ENCODE peak calls at places on chromosomes 2 and 18, in six cellular contexts. One of them, this sample, is unnamed.
A peak's percentile ranks its signal among the peaks of the same experiment; 100 is the strongest.

GRCh38 chr18:76980663-76981387 is 151.8 kb downstream of the MBP start:
- DNase-seq in H1: no peak
- DNase-seq in HepG2: no peak
- DNase-seq in GM12891: no peak
- DNase-seq in GM12878: peak; percentile 38
- DNase-seq in K562: no peak
- DNase-seq in this sample: no peak

GRCh38 chr2:150710916-150711315 is 223.4 kb upstream of the RND3 start:
- DNase-seq in GM12891: no peak
- DNase-seq in HepG2: no peak
- DNase-seq in K562: no peak
- DNase-seq in GM12878: no peak
- DNase-seq in H1: no peak
- DNase-seq in this sample: no peak

GRCh38 chr18:13811993-13812392 is 12.0 kb upstream of the MC5R start:
- DNase-seq in HepG2: peak; percentile 10
- DNase-seq in GM12878: no peak
- DNase-seq in H1: no peak
- DNase-seq in K562: peak; percentile 26
- DNase-seq in GM12891: no peak
- DNase-seq in this sample: no peak

GRCh38 chr2:56522605-56523089 is 338.9 kb downstream of the CCDC85A start:
- DNase-seq in HepG2: no peak
- DNase-seq in H1: no peak
- DNase-seq in GM12878: no peak
- DNase-seq in K562: no peak
- DNase-seq in GM12891: no peak
- DNase-seq in this sample: no peak

GRCh38 chr2:108855194-108855593 is 68.6 kb downstream of the CCDC138 start:
- DNase-seq in GM12891: no peak
- DNase-seq in H1: no peak
- DNase-seq in GM12878: no peak
- DNase-seq in HepG2: peak; percentile 23
- DNase-seq in K562: no peak
- DNase-seq in this sample: no peak

GRCh38 chr18:77012751-77013550 is 119.6 kb downstream of the MBP start:
- DNase-seq in HepG2: no peak
- DNase-seq in GM12878: no peak
- DNase-seq in H1: no peak
- DNase-seq in K562: no peak
- DNase-seq in GM12891: no peak
- DNase-seq in this sample: no peak

GRCh38 chr2:196589429-196589828 is 50.1 kb upstream of the CCDC150 start:
- DNase-seq in HepG2: no peak
- DNase-seq in GM12891: no peak
- DNase-seq in K562: no peak
- DNase-seq in H1: no peak
- DNase-seq in GM12878: no peak
- DNase-seq in this sample: no peak

GRCh38 chr2:47339745-47340541 is 63.0 kb upstream of the MSH2 start:
- DNase-seq in K562: no peak
- DNase-seq in HepG2: peak; percentile 58
- DNase-seq in GM12891: no peak
- DNase-seq in GM12878: no peak
- DNase-seq in H1: no peak
- DNase-seq in this sample: no peak

GRCh38 chr2:67379048-67379447 is 18.1 kb upstream of the ETAA1 start:
- DNase-seq in K562: no peak
- DNase-seq in HepG2: no peak
- DNase-seq in GM12891: no peak
- DNase-seq in GM12878: no peak
- DNase-seq in H1: no peak
- DNase-seq in this sample: no peak

GRCh38 chr18:50638623-50639398 is 78.9 kb downstream of the MAPK4 start:
- DNase-seq in H1: no peak
- DNase-seq in HepG2: no peak
- DNase-seq in GM12891: no peak
- DNase-seq in GM12878: no peak
- DNase-seq in K562: no peak
- DNase-seq in this sample: no peak

GRCh38 chr2:177535968-177536514 is 143.5 kb downstream of the AGPS start:
- DNase-seq in HepG2: no peak
- DNase-seq in GM12891: no peak
- DNase-seq in GM12878: no peak
- DNase-seq in K562: no peak
- DNase-seq in H1: no peak
- DNase-seq in this sample: no peak

GRCh38 chr2:31337197-31337596 is 77.3 kb downstream of the XDH start:
- DNase-seq in GM12891: no peak
- DNase-seq in K562: no peak
- DNase-seq in GM12878: no peak
- DNase-seq in HepG2: no peak
- DNase-seq in H1: no peak
- DNase-seq in this sample: no peak

GRCh38 chr2:240210198-240210965 is 69.9 kb upstream of the OTOS start:
- DNase-seq in GM12891: no peak
- DNase-seq in GM12878: no peak
- DNase-seq in H1: no peak
- DNase-seq in HepG2: no peak
- DNase-seq in K562: no peak
- DNase-seq in this sample: no peak

GRCh38 chr2:216756435-216756834 is 61.1 kb upstream of the IGFBP5 start:
- DNase-seq in K562: no peak
- DNase-seq in H1: no peak
- DNase-seq in GM12878: no peak
- DNase-seq in GM12891: no peak
- DNase-seq in HepG2: no peak
- DNase-seq in this sample: no peak

GRCh38 chr2:29000481-29000880 is 19.4 kb downstream of the TOGARAM2 start:
- DNase-seq in K562: no peak
- DNase-seq in H1: no peak
- DNase-seq in GM12878: peak; percentile 31
- DNase-seq in GM12891: peak; percentile 79
- DNase-seq in HepG2: no peak
- DNase-seq in this sample: peak; percentile 62

GRCh38 chr2:52000156-52000855 is 968.4 kb upstream of the NRXN1 start:
- DNase-seq in GM12891: no peak
- DNase-seq in GM12878: no peak
- DNase-seq in K562: no peak
- DNase-seq in H1: no peak
- DNase-seq in HepG2: no peak
- DNase-seq in this sample: no peak

GRCh38 chr18:43793910-43794309 is 516.6 kb upstream of the SYT4 start:
- DNase-seq in GM12891: no peak
- DNase-seq in GM12878: no peak
- DNase-seq in K562: no peak
- DNase-seq in HepG2: no peak
- DNase-seq in H1: no peak
- DNase-seq in this sample: no peak

GRCh38 chr18:63158012-63158631 is 161.4 kb downstream of the BCL2 start:
- DNase-seq in H1: no peak
- DNase-seq in HepG2: no peak
- DNase-seq in K562: no peak
- DNase-seq in GM12878: no peak
- DNase-seq in GM12891: no peak
- DNase-seq in this sample: no peak

GRCh38 chr2:45908316-45909150 is 257.1 kb downstream of the PRKCE start:
- DNase-seq in HepG2: no peak
- DNase-seq in H1: no peak
- DNase-seq in GM12891: no peak
- DNase-seq in GM12878: no peak
- DNase-seq in K562: no peak
- DNase-seq in this sample: no peak

GRCh38 chr18:80103231-80103630 is 5.8 kb upstream of the ADNP2 start:
- DNase-seq in GM12878: no peak
- DNase-seq in K562: no peak
- DNase-seq in HepG2: no peak
- DNase-seq in GM12891: no peak
- DNase-seq in H1: no peak
- DNase-seq in this sample: no peak

DNA sequence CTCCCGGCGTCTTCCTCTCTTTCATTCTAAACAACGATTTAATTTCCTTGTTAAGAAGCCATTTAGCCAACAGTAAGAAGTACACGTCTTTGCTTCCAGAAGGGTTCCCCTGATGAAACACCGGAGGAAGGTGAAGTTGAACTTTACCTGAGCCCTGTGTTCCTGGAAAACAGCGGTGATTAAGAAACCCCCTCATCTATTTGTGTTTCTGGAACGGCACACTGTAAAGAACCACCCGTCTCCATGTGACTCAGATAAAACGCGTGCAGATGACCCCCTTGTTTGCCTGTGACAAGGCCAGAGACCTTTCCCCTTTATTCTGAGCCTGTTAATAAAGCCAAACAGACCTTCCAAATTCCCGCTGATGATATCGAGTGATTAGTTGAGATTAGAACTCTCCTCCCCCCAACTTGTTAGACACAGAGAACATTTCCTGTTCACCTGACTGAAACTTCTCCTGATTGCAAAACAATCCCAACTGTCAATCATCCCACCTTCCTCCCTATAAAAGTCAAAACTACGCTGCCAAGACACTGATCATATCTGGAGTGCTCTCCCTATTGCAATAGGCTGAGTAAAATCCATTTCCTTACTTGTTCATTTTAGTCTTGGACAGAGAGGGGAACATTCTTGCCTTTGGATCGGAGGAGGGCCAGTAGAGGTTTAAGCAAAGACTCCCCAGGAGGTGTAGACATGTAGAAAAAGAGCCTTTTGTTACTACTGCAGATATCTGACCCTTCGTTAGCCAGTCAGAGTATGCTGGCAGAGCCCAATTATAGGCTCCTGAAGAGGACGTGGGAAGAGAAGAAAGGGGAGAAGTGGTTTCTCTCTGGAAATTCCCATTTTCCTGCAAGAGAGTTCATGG is 883 bp upstream of the IWS1 start:
- DNase-seq in H1: no peak
- DNase-seq in GM12891: no peak
- DNase-seq in GM12878: no peak
- DNase-seq in K562: peak; percentile 24
- DNase-seq in HepG2: peak; percentile 68
- DNase-seq in this sample: no peak
- TF ChIP-seq POLR2A in H1: no peak
- TF ChIP-seq POLR2A in GM12891: no peak
- TF ChIP-seq POLR2A in GM12878: no peak
- TF ChIP-seq POLR2A in K562: no peak
- TF ChIP-seq POLR2A in HepG2: no peak
- TF ChIP-seq POLR2A in this sample: no peak

GRCh38 chr18:53556450-53556849 is 668.0 kb downstream of the MBD2 start:
- DNase-seq in K562: no peak
- DNase-seq in HepG2: no peak
- DNase-seq in GM12891: no peak
- DNase-seq in H1: no peak
- DNase-seq in GM12878: no peak
- DNase-seq in this sample: no peak
- TF ChIP-seq TAF1 in K562: no peak
- TF ChIP-seq TAF1 in HepG2: no peak
- TF ChIP-seq TAF1 in GM12891: no peak
- TF ChIP-seq TAF1 in H1: no peak
- TF ChIP-seq TAF1 in GM12878: no peak
- TF ChIP-seq TAF1 in this sample: no peak

GRCh38 chr18:26226229-26227050 is at the start of gene TAF4B:
- DNase-seq in H1: peak; percentile 73
- DNase-seq in GM12878: peak; percentile 68
- DNase-seq in HepG2: peak; percentile 41
- DNase-seq in GM12891: peak; percentile 79
- DNase-seq in K562: peak; percentile 99
- DNase-seq in this sample: peak; percentile 73
- TF ChIP-seq POLR2A in H1: peak; percentile 86
- TF ChIP-seq POLR2A in GM12878: peak; percentile 88
- TF ChIP-seq POLR2A in HepG2: peak; percentile 35
- TF ChIP-seq POLR2A in GM12891: peak; percentile 71
- TF ChIP-seq POLR2A in K562: peak; percentile 93
- TF ChIP-seq POLR2A in this sample: peak; percentile 88

GRCh38 chr2:61419129-61419528 is 51.8 kb downstream of the USP34 start:
- DNase-seq in K562: no peak
- DNase-seq in H1: no peak
- DNase-seq in HepG2: no peak
- DNase-seq in GM12878: no peak
- DNase-seq in GM12891: no peak
- DNase-seq in this sample: no peak
- TF ChIP-seq TAF1 in K562: no peak
- TF ChIP-seq TAF1 in H1: no peak
- TF ChIP-seq TAF1 in HepG2: no peak
- TF ChIP-seq TAF1 in GM12878: no peak
- TF ChIP-seq TAF1 in GM12891: no peak
- TF ChIP-seq TAF1 in this sample: no peak

GRCh38 chr2:85600951-85601770 is 1.3 kb downstream of the TMEM150A start:
- DNase-seq in GM12891: no peak
- DNase-seq in H1: no peak
- DNase-seq in GM12878: no peak
- DNase-seq in HepG2: no peak
- DNase-seq in K562: no peak
- DNase-seq in this sample: no peak

GRCh38 chr2:85599468-85600234 is 2.8 kb downstream of the TMEM150A start:
- DNase-seq in K562: no peak
- DNase-seq in GM12878: no peak
- DNase-seq in HepG2: no peak
- DNase-seq in H1: no peak
- DNase-seq in GM12891: no peak
- DNase-seq in this sample: no peak

GRCh38 chr2:85602476-85603234 is at the start of gene TMEM150A:
- DNase-seq in GM12878: peak; percentile 34
- DNase-seq in H1: peak; percentile 54
- DNase-seq in HepG2: peak; percentile 87
- DNase-seq in K562: peak; percentile 88
- DNase-seq in GM12891: peak; percentile 92
- DNase-seq in this sample: peak; percentile 93

GRCh38 chr2:85600235-85600575 is 2.3 kb downstream of the TMEM150A start:
- DNase-seq in K562: no peak
- DNase-seq in GM12891: no peak
- DNase-seq in H1: no peak
- DNase-seq in HepG2: no peak
- DNase-seq in GM12878: no peak
- DNase-seq in this sample: no peak

GRCh38 chr2:85601771-85602475 is 575 bp downstream of the TMEM150A start:
- DNase-seq in K562: peak; percentile 34
- DNase-seq in HepG2: peak; percentile 61
- DNase-seq in GM12891: no peak
- DNase-seq in H1: no peak
- DNase-seq in GM12878: no peak
- DNase-seq in this sample: no peak
- TF ChIP-seq POLR2A in K562: no peak
- TF ChIP-seq POLR2A in HepG2: no peak
- TF ChIP-seq POLR2A in GM12891: no peak
- TF ChIP-seq POLR2A in H1: no peak
- TF ChIP-seq POLR2A in GM12878: no peak
- TF ChIP-seq POLR2A in this sample: no peak

DNA sequence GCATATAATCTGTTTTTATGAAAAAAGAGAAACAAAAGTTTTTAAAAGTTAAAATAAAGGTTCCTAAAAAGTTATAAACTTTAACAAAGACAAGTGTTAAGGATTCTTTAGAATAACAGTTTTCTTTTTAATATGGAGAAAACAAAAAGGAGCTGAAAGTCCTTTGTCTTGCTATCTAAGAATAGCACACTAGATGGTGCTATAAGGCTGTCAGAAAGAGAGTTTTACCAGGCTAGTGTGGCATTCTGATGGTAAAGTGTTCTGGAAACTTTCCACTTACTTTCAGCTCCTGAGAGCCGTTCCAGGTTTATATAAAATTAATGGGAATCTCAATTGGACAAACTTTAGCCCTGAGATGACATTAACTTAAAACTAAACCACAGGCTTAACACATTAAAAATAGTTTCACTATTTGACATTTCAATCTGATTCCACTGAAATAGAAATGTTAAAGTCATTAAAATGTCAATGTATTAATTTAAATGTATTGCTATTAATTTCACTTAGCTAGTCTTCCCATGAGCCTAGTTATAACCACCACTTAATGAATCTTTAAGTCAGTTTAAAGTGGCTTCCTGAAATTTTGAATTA is 3.7 kb downstream of the FBXO48 start:
- DNase-seq in GM12878: no peak
- DNase-seq in H1: no peak
- DNase-seq in K562: peak; percentile 29
- DNase-seq in HepG2: peak; percentile 68
- DNase-seq in GM12891: no peak
- DNase-seq in this sample: no peak
- TF ChIP-seq TAF1 in GM12878: no peak
- TF ChIP-seq TAF1 in H1: no peak
- TF ChIP-seq TAF1 in K562: no peak
- TF ChIP-seq TAF1 in HepG2: no peak
- TF ChIP-seq TAF1 in GM12891: no peak
- TF ChIP-seq TAF1 in this sample: no peak